ENCODE peak calls at places on chromosomes 1 and 21, in four cellular contexts. L is PC-3, W is neural progenitor cell, S is GM23338. B is an unnamed sample. For H3K4me1, the result is how much of the 10 kb centered on the place peaks cover.

GRCh38 chr1:234898455-234899033 is 230.1 kb downstream of the TOMM20 start:
- DNase-seq in L (no peak), W (no peak), S (no peak), B (no peak)

GRCh38 chr1:45134468-45134873 is 71.9 kb downstream of the ZSWIM5 start:
- DNase-seq in L (no peak), W (no peak), S (no peak), B (peak)

GRCh38 chr21:46151989-46152938 is 3.1 kb downstream of the FTCD start:
- DNase-seq in L (no peak), W (no peak), S (no peak), B (no peak)

GRCh38 chr1:86703696-86704455 is 500 bp upstream of the SH3GLB1 start:
- DNase-seq in L (no peak), W (peak), S (peak), B (no peak)

GRCh38 chr1:27741124-27741523 is 15.4 kb downstream of the FAM76A start:
- DNase-seq in L (no peak), W (no peak), S (no peak), B (no peak)

GRCh38 chr1:95660736-95661135 is 426.7 kb downstream of the RWDD3 start:
- DNase-seq in L (no peak), W (no peak), S (no peak), B (peak)

GRCh38 chr1:55751776-55752175 is 536.6 kb upstream of the USP24 start:
- DNase-seq in L (no peak), W (no peak), S (no peak), B (no peak)

GRCh38 chr1:4702927-4703326 is 48.5 kb downstream of the AJAP1 start:
- DNase-seq in L (no peak), W (no peak), S (no peak), B (no peak)

GRCh38 chr1:245605480-245606156 is 450.8 kb downstream of the KIF26B start:
- DNase-seq in L (no peak), W (no peak), S (no peak), B (peak)

GRCh38 chr1:12549106-12549459 is 68.9 kb downstream of the DHRS3 start:
- DNase-seq in L (no peak), W (no peak), S (no peak), B (no peak)

GRCh38 chr1:84089470-84090261 is 54.4 kb upstream of the PRKACB start:
- DNase-seq in L (peak), W (no peak), S (no peak), B (peak)

GRCh38 chr1:17397910-17398700 is 26.1 kb downstream of the PADI6 start:
- DNase-seq in L (no peak), W (no peak), S (no peak), B (no peak)

GRCh38 chr1:20521960-20522861 is 14.3 kb upstream of the MUL1 start:
- DNase-seq in L (peak), W (peak), S (peak), B (peak)

DNA sequence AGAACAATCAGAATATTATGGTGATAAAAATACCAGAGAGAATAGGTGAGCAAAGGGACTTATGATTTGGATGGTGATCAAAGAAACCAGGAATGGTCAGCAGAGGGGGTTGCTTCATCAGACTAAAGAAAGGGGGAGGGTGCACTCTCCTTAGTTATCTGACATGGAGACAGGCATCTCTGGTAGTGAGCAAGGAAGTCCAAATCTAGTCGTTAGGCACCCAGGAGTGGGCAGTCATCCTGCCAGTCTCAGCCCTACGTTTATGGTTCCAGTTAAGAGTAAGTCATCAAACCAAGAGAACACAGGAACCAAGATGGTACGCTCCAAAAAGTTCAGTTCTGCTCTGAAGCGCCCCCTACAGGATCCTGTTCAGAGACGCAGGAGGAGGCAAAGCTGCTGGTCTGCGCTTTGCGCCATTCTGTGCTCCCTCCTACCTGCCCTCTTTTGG is 28.6 kb downstream of the EBNA1BP2 start:
- DNase-seq in L (peak), W (peak), S (peak), B (no peak)
- TF ChIP-seq EZH2phosphoT487 in L (no peak), W (no peak), S (no peak), B (no peak)

GRCh38 chr1:38860464-38860816 is 868 bp upstream of the RRAGC start:
- DNase-seq in L (no peak), W (peak), S (no peak), B (no peak)
- H3K4me1 ChIP-seq in L (under half), W (under half), S (under half), B (under half)

GRCh38 chr1:19327736-19328135 is 15.6 kb downstream of the SLC66A1 start:
- DNase-seq in L (no peak), W (no peak), S (no peak), B (no peak)

GRCh38 chr1:19325368-19325957 is 13.3 kb downstream of the SLC66A1 start:
- DNase-seq in L (no peak), W (no peak), S (no peak), B (no peak)

GRCh38 chr1:19327301-19327700 is 15.2 kb downstream of the SLC66A1 start:
- DNase-seq in L (no peak), W (no peak), S (no peak), B (no peak)

GRCh38 chr1:19325958-19326747 is 14.0 kb downstream of the SLC66A1 start:
- DNase-seq in L (no peak), W (no peak), S (peak), B (no peak)

DNA sequence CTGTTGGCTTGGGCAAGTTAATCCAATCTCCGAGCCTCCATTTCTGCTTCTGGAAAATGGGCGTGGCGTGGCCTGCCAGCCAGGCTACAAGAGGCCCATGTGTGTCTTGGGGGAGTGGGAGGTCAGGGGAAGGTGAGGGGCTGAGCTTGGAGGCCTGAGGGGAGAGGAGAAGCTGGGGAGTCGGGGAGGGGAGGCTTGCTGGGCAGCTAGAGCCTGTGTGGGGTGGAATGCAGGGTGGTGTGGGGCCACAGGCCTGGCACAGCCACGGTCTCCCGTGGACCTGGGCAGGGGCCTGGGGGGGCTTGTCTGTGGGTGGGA is 14.6 kb downstream of the SLC66A1 start:
- DNase-seq in L (no peak), W (no peak), S (no peak), B (no peak)
- TF ChIP-seq EZH2phosphoT487 in L (no peak), W (no peak), S (no peak), B (no peak)

GRCh38 chr1:204349602-204350001 is 10.1 kb downstream of the PLEKHA6 start:
- DNase-seq in L (no peak), W (no peak), S (no peak), B (peak)

GRCh38 chr1:204348197-204348596 is 11.5 kb downstream of the PLEKHA6 start:
- DNase-seq in L (no peak), W (no peak), S (no peak), B (peak)

GRCh38 chr1:204350857-204351573 is 8.7 kb downstream of the PLEKHA6 start:
- DNase-seq in L (no peak), W (peak), S (peak), B (peak)

GRCh38 chr1:204348722-204349121 is 11.0 kb downstream of the PLEKHA6 start:
- DNase-seq in L (no peak), W (peak), S (peak), B (peak)

DNA sequence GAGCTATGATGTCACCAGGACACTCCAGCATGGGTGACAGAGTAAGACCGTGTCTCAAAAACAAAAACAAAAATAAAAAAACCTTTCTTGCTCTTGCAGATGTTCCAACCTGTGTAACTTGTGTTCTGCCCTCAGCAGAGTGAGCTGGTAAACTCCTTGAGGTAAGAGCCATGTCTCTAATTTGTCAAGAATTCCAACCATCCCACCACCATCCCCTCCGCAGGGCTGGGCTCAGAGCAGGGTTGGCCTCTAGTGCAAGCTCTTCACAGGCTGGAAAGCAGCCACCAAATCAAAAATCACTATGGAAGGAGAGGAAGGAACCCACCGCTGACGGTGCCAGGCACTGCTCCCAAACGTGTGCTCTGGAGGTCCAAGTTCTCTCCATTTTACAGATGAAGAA is 9.5 kb downstream of the PLEKHA6 start:
- DNase-seq in L (no peak), W (no peak), S (no peak), B (no peak)
- H3K4me1 ChIP-seq in L (under half), W (under half), S (under half), B (half or more)

DNA sequence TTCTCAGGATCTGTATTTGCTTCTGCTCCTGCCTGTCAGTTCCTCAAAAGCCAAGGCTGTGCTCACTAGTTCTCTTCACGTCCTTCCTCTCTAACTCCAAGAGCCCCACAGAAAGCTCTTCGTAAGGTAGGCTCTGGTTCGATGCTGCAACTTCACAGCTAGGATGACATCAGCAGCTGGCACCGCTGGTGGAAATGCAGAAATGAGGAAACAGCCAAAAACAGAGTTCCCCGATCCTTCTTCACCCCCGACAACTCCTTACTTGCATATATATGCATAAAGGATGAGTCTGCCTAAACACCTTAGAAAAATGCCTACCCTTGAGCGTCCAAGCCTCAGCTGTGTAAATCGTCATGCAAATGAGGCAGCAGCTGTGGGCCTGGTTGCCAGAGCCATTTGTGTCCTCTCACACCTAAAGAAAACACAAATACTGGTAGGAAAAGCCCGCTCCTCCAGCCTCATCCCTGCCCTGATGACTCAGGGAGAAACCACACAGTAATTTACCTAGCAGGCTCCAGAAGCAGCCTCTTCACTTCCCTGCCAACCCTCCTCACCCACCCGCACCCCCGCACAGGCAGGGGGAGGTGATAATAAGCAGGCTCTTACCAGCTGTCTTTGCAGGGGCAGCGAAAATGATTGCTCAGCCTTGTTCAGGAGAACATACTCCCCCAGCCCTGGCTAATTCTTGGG is 28.2 kb downstream of the BATF3 start:
- DNase-seq in L (peak), W (no peak), S (peak), B (peak)
- TF ChIP-seq EZH2phosphoT487 in L (no peak), W (no peak), S (no peak), B (no peak)

GRCh38 chr1:54464477-54465146 is 58.4 kb upstream of the SSBP3 start:
- DNase-seq in L (no peak), W (no peak), S (peak), B (no peak)
- H3K4me1 ChIP-seq in L (under half), W (under half), S (half or more), B (half or more)

GRCh38 chr1:167697667-167698141 is 24.1 kb upstream of the MPZL1 start:
- DNase-seq in L (no peak), W (no peak), S (no peak), B (no peak)
- TF ChIP-seq EZH2phosphoT487 in L (no peak), W (no peak), S (no peak), B (no peak)

GRCh38 chr1:94318505-94319030 is 81.2 kb upstream of the ARHGAP29 start:
- DNase-seq in L (no peak), W (no peak), S (no peak), B (no peak)
- H3K4me1 ChIP-seq in L (half or more), W (under half), S (under half), B (under half)

GRCh38 chr1:227323164-227323955 is 5.1 kb upstream of the CDC42BPA start:
- DNase-seq in L (peak), W (no peak), S (no peak), B (no peak)

GRCh38 chr1:227318852-227319607 is 738 bp upstream of the CDC42BPA start:
- DNase-seq in L (peak), W (peak), S (peak), B (peak)

GRCh38 chr1:227320476-227320875 is 2.2 kb upstream of the CDC42BPA start:
- DNase-seq in L (no peak), W (peak), S (no peak), B (no peak)

GRCh38 chr1:227322376-227322775 is 4.1 kb upstream of the CDC42BPA start:
- DNase-seq in L (no peak), W (no peak), S (peak), B (no peak)

DNA sequence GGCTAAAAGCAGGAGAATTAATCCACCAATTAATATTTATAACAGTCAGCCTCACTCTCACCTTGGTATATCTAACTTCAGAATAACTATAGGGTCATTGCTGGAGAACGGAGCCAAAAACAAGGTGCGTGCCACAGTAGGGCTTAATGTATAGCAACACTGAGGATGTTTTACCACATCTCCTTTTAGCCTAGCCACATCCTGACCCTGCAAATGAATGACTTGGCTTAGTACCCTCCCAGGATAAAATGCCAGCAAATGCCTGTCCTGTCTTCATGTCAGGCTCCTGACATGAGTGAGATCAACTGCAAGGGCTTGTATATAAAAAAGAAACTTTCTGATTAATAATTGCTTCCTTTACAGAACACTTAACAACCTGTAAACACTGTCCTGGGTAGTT is 2.7 kb upstream of the CDC42BPA start:
- DNase-seq in L (no peak), W (no peak), S (no peak), B (no peak)
- TF ChIP-seq EZH2phosphoT487 in L (no peak), W (no peak), S (no peak), B (no peak)

B was measured in hepatocyte.